ENCODE peak calls at places on chromosomes 6 and 20, in ten cellular contexts. N is HepG2, B is breast epithelium, X is ovary, K is prostate gland, H is right lobe of liver, V is transverse colon, I is A549, O is adrenal gland, G is tibial nerve. W is an unnamed sample.

GRCh38 chr20:24783631-24784492 is 165.2 kb upstream of the CST7 start:
- DNase-seq in K (no peak), G (no peak), X (no peak), N (peak), O (no peak), I (no peak), B (no peak), V (peak), H (no peak), W (peak)

GRCh38 chr20:6691541-6691940 is 75.9 kb upstream of the BMP2 start:
- DNase-seq in X (no peak), I (no peak), N (no peak), K (no peak), G (no peak), O (no peak), V (no peak), B (no peak), H (no peak), W (no peak)

GRCh38 chr20:64168381-64169088 is 4.3 kb downstream of the MYT1 start:
- DNase-seq in X (no peak), K (no peak), V (no peak), G (no peak), I (no peak), B (no peak), O (no peak), N (no peak), H (peak), W (no peak)

GRCh38 chr20:24764825-24765224 is 184.2 kb upstream of the CST7 start:
- DNase-seq in O (no peak), B (no peak), K (no peak), G (no peak), I (no peak), H (no peak), V (no peak), N (no peak), X (peak), W (no peak)

GRCh38 chr6:16179970-16180431 is 51.1 kb downstream of the MYLIP start:
- DNase-seq in X (no peak), I (no peak), H (no peak), G (no peak), K (no peak), N (no peak), V (no peak), B (no peak), O (no peak), W (no peak)

GRCh38 chr20:32779500-32780215 is 17.5 kb downstream of the DNMT3B start:
- DNase-seq in G (no peak), N (no peak), O (no peak), I (no peak), H (no peak), V (no peak), K (no peak), X (no peak), B (no peak), W (no peak)

GRCh38 chr20:53829086-53829703 is 235.6 kb upstream of the ZNF217 start:
- DNase-seq in N (no peak), X (peak), V (no peak), K (no peak), H (no peak), I (peak), G (no peak), O (peak), B (no peak), W (no peak)

GRCh38 chr6:91149914-91150674 is 563.2 kb upstream of the MAP3K7 start:
- DNase-seq in O (no peak), H (no peak), G (no peak), N (no peak), I (no peak), B (no peak), K (no peak), V (no peak), X (no peak), W (no peak)

GRCh38 chr6:14046476-14047068 is 71.0 kb upstream of the CD83 start:
- DNase-seq in B (no peak), H (no peak), V (peak), X (no peak), I (peak), O (peak), N (peak), G (no peak), K (peak), W (peak)

GRCh38 chr6:30679765-30680535 is 6.5 kb downstream of the PPP1R18 start:
- DNase-seq in B (no peak), O (no peak), X (no peak), H (peak), I (no peak), V (no peak), K (no peak), N (no peak), G (no peak), W (no peak)

GRCh38 chr20:50980071-50980681 is 21.6 kb downstream of the MOCS3 start:
- DNase-seq in G (no peak), N (peak), I (peak), O (peak), K (no peak), B (no peak), V (no peak), X (no peak), H (no peak), W (no peak)

GRCh38 chr6:145904878-145905277 is 59.3 kb downstream of the SHPRH start:
- DNase-seq in B (no peak), X (no peak), I (no peak), N (no peak), V (peak), O (no peak), K (no peak), G (no peak), H (no peak), W (no peak)

GRCh38 chr6:16420715-16421461 is 182.5 kb downstream of the GMPR start:
- DNase-seq in B (no peak), H (no peak), I (no peak), V (peak), N (no peak), O (peak), X (no peak), K (peak), G (no peak), W (no peak)

GRCh38 chr20:57061058-57061900 is 205.2 kb downstream of the BMP7 start:
- DNase-seq in B (peak), V (no peak), O (no peak), G (no peak), I (peak), N (no peak), X (no peak), H (no peak), K (peak), W (peak)

GRCh38 chr20:46828471-46828870 is 66.2 kb upstream of the EYA2 start:
- DNase-seq in X (no peak), N (no peak), O (no peak), G (no peak), H (no peak), I (no peak), V (no peak), K (no peak), B (no peak), W (no peak)

GRCh38 chr20:673606-674005 is 2.0 kb downstream of the SCRT2 start:
- DNase-seq in K (no peak), O (no peak), I (no peak), N (no peak), X (no peak), V (no peak), H (peak), B (no peak), G (no peak), W (no peak)

GRCh38 chr6:160071805-160072687 is 49.6 kb upstream of the SLC22A1 start:
- DNase-seq in X (no peak), V (no peak), G (no peak), H (peak), I (no peak), O (no peak), K (no peak), N (no peak), B (no peak), W (no peak)

GRCh38 chr20:1809611-1810510 is 85.3 kb upstream of the SIRPA start:
- DNase-seq in X (no peak), G (no peak), H (no peak), V (no peak), N (no peak), B (no peak), O (no peak), I (peak), K (no peak), W (no peak)

GRCh38 chr6:169837529-169838250 is 86.3 kb downstream of the ERMARD start:
- DNase-seq in N (no peak), X (no peak), H (peak), K (no peak), B (no peak), O (no peak), G (no peak), I (no peak), V (no peak), W (no peak)

GRCh38 chr20:44660506-44660905 is 9.0 kb upstream of the ADA start:
- DNase-seq in X (no peak), O (no peak), H (no peak), V (no peak), K (no peak), I (no peak), N (no peak), G (no peak), B (no peak), W (no peak)

GRCh38 chr20:36196676-36197075 is 39.6 kb upstream of the AAR2 start:
- DNase-seq in H (no peak), X (no peak), N (no peak), G (no peak), O (peak), V (no peak), K (no peak), I (no peak), B (no peak), W (no peak)

GRCh38 chr6:157137501-157137900 is 185.8 kb downstream of the TMEM242 start:
- DNase-seq in O (no peak), H (no peak), G (no peak), N (no peak), B (no peak), X (no peak), K (no peak), V (no peak), I (no peak), W (no peak)

GRCh38 chr6:169895000-169895759 is 143.8 kb downstream of the ERMARD start:
- DNase-seq in G (no peak), I (no peak), V (no peak), O (no peak), N (no peak), H (no peak), K (no peak), B (no peak), X (no peak), W (no peak)

GRCh38 chr6:28589234-28589951 is 63.7 kb downstream of the GPX5 start:
- DNase-seq in G (no peak), K (no peak), O (peak), N (peak), B (no peak), H (no peak), V (peak), I (peak), X (peak), W (peak)

GRCh38 chr6:43510827-43511163 is 649 bp upstream of the LRRC73 start:
- DNase-seq in V (peak), N (no peak), G (no peak), H (no peak), O (no peak), B (no peak), X (no peak), I (no peak), K (no peak), W (no peak)

GRCh38 chr6:158655569-158656450 is 6.0 kb downstream of the SYTL3 start:
- DNase-seq in H (no peak), O (no peak), G (no peak), K (no peak), X (no peak), N (no peak), I (no peak), B (no peak), V (no peak), W (no peak)

GRCh38 chr6:118899948-118900347 is 6.0 kb downstream of the ASF1A start:
- DNase-seq in X (no peak), I (no peak), K (no peak), O (no peak), H (no peak), B (no peak), N (no peak), V (no peak), G (no peak), W (no peak)

GRCh38 chr6:133788556-133788955 is 100.4 kb upstream of the TCF21 start:
- DNase-seq in B (no peak), N (no peak), X (no peak), G (no peak), K (no peak), O (no peak), V (no peak), I (no peak), H (no peak), W (no peak)

GRCh38 chr6:143233563-143234285 is 173.0 kb downstream of the AIG1 start:
- DNase-seq in N (no peak), K (no peak), I (no peak), B (no peak), V (no peak), G (no peak), X (no peak), H (no peak), O (no peak), W (no peak)

GRCh38 chr6:151475653-151476523 is 17.9 kb upstream of the CCDC170 start:
- DNase-seq in K (no peak), O (peak), N (peak), B (no peak), X (peak), V (peak), G (no peak), I (peak), H (no peak), W (peak)

GRCh38 chr6:167495506-167496391 is 170.9 kb downstream of the TTLL2 start:
- DNase-seq in K (no peak), B (no peak), H (no peak), X (no peak), V (no peak), N (no peak), G (no peak), I (no peak), O (no peak), W (no peak)

GRCh38 chr20:13430346-13431002 is 208.3 kb downstream of the TASP1 start:
- DNase-seq in K (no peak), N (peak), X (no peak), B (no peak), V (no peak), I (no peak), G (no peak), H (no peak), O (no peak), W (no peak)

GRCh38 chr20:31494131-31494530 is 19.0 kb downstream of the REM1 start:
- DNase-seq in V (no peak), H (no peak), K (no peak), O (no peak), N (peak), G (no peak), I (peak), X (peak), B (no peak), W (no peak)

GRCh38 chr6:150930816-150931215 is 65.3 kb downstream of the MTHFD1L start:
- DNase-seq in V (no peak), H (no peak), K (no peak), N (no peak), B (no peak), I (no peak), G (no peak), O (no peak), X (no peak), W (no peak)

GRCh38 chr20:48025661-48026060 is 240.4 kb upstream of the SULF2 start:
- DNase-seq in I (no peak), X (no peak), H (no peak), N (no peak), O (no peak), G (no peak), K (no peak), B (no peak), V (no peak), W (no peak)

GRCh38 chr20:33559212-33559611 is 69.3 kb downstream of the CBFA2T2 start:
- DNase-seq in X (no peak), K (no peak), H (no peak), N (no peak), I (no peak), V (no peak), O (no peak), B (no peak), G (no peak), W (no peak)

GRCh38 chr20:31667315-31668285 is 29.9 kb downstream of the COX4I2 start:
- DNase-seq in V (no peak), G (no peak), N (no peak), K (no peak), I (no peak), O (no peak), H (no peak), B (no peak), X (no peak), W (peak)

GRCh38 chr6:33313709-33314514 is at the start of gene TAPBP:
- DNase-seq in G (peak), I (peak), X (peak), H (peak), B (peak), V (peak), O (peak), N (peak), K (peak), W (peak)

GRCh38 chr6:170091639-170092579 is 199.0 kb downstream of the DLL1 start:
- DNase-seq in N (no peak), O (no peak), H (peak), I (no peak), G (no peak), B (no peak), K (no peak), X (peak), V (no peak), W (no peak)

DNA sequence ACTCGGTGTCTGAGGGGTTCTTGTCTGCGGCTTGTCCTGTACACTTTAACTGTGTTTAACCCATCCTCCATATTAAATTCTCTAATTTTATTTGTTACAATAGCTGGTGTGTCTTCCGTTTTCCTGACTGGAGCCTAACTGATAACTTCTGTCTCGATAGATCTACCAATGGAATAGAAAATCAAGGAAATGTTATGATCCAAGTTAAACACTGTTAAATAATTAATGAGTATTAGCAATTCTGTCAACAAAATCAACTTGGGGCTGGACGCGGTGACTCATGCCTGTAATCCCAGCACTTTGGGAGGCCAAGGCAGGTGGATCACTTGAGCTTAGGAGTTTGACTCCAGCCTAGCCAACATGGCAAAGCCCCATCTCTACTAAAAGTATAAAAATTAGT is 81.7 kb downstream of the DNAH8 start:
- DNase-seq in H (no peak), V (no peak), I (no peak), X (no peak), O (no peak), K (no peak), G (no peak), N (no peak), B (no peak), W (no peak)
- TF ChIP-seq POLR2A in H (no peak), V (no peak), I (no peak), X (no peak), O (no peak), K (no peak), G (no peak), N (no peak), B (no peak), W (no peak)

DNA sequence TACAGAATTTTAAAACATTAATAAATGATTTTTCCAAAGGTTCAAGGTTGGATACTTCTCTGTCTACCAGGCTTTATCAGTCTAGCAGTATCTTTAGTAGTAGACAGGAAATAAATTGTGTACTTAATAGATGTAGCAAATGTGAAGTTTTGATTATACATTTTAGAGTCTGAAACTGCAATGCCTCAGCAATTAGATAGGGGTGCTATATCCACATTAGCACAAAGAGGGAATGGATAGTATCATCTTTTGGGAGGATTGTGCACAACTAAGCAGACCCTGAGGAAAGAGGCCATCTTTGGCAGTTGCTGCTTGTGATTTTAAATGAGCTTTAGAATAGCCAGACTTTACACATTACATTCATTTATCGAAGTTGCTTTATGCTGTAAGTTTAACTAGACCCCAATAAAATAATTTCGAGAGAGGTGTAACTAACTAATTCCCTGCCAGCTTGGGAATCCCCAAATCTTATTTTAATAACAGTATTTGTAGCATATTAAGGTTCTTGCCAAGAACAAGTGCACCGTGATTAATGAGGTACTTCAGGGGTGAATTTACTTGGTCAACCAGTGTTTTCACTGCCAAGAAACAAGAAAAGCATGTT is 2.8 kb downstream of the KCNQ5 start:
- DNase-seq in B (no peak), G (no peak), I (peak), X (no peak), V (no peak), H (no peak), N (no peak), O (no peak), K (no peak), W (no peak)
- H3K4me3 ChIP-seq in B (no peak), G (no peak), I (no peak), X (no peak), V (no peak), H (no peak), N (no peak), O (no peak), K (no peak), W (no peak)

DNA sequence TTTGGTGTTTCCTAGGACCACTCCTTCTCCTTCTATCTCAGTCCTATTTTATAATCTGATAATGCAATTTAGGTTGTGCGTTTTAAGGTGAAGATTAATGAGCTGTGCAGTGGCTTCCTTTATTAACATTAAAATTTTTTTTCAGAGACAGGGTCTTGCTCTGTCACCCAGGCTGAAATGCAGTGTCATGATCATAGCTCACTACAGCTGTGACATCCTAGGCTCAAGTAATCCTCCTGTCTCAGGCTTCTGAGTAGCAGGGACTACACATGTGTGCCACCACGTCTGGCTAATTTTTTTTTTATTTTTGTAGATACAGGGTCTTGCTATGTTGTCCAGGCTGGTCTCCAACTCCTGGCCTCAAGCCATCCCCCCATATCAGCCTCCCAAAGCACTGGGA is 53.0 kb upstream of the DSP start:
- DNase-seq in K (no peak), I (no peak), V (no peak), O (no peak), H (no peak), B (no peak), X (no peak), G (no peak), N (no peak), W (no peak)
- TF ChIP-seq POLR2A in K (no peak), I (no peak), V (no peak), O (no peak), H (no peak), B (no peak), X (no peak), G (no peak), N (no peak), W (no peak)

GRCh38 chr6:18206591-18206990 is 51.4 kb downstream of the KDM1B start:
- DNase-seq in G (no peak), H (no peak), N (no peak), B (no peak), I (no peak), K (no peak), O (no peak), V (no peak), X (no peak), W (peak)

GRCh38 chr6:18207438-18207837 is 52.2 kb downstream of the KDM1B start:
- DNase-seq in B (no peak), O (no peak), V (no peak), K (no peak), H (no peak), G (no peak), N (no peak), X (no peak), I (no peak), W (peak)

GRCh38 chr6:18203786-18204185 is 48.6 kb downstream of the KDM1B start:
- DNase-seq in K (no peak), H (no peak), V (no peak), I (no peak), O (no peak), N (no peak), X (no peak), B (no peak), G (no peak), W (peak)

GRCh38 chr6:18207949-18208348 is 52.7 kb downstream of the KDM1B start:
- DNase-seq in B (no peak), V (no peak), X (no peak), O (no peak), G (no peak), N (no peak), H (no peak), I (no peak), K (no peak), W (no peak)

GRCh38 chr6:18204691-18205090 is 49.5 kb downstream of the KDM1B start:
- DNase-seq in X (no peak), K (no peak), O (no peak), N (no peak), V (no peak), G (no peak), B (no peak), I (no peak), H (no peak), W (no peak)
- H3K4me3 ChIP-seq in X (no peak), K (no peak), O (no peak), N (no peak), V (no peak), G (no peak), B (no peak), I (no peak), H (no peak), W (no peak)

W was measured in thyroid gland.